ENCODE peak calls at places on chromosomes 4 and X, in four cellular contexts. I is RPMI8226, H is WTC11, O is NCI-H1105 treated with DMSO at 0.1 percent for 48 hours. K is an unnamed sample.

GRCh38 chr4:104879367-104879766 is 267.3 kb upstream of the TET2 start:
- DNase-seq in I (no peak), H (no peak), O (no peak), K (peak)

GRCh38 chrX:32520789-32521188 is 690.6 kb downstream of the DMD start:
- DNase-seq in I (no peak), H (no peak), O (no peak), K (no peak)

GRCh38 chrX:107674480-107675364 is 46.4 kb downstream of the PRPS1 start:
- DNase-seq in I (peak), H (no peak), O (no peak), K (no peak)

GRCh38 chrX:646796-647195 is 16.2 kb downstream of the SHOX start:
- DNase-seq in I (peak), H (no peak), O (no peak), K (no peak)

GRCh38 chr4:186226521-186227189 is 652 bp upstream of the KLKB1 start:
- DNase-seq in I (no peak), H (no peak), O (no peak), K (no peak)

GRCh38 chr4:102586644-102587021 is 85.5 kb downstream of the NFKB1 start:
- DNase-seq in I (no peak), H (no peak), O (no peak), K (no peak)

GRCh38 chrX:41022579-41022978 is 62.7 kb upstream of the USP9X start:
- DNase-seq in I (no peak), H (no peak), O (no peak), K (peak)

GRCh38 chr4:70583952-70584834 is 7.9 kb upstream of the AMBN start:
- DNase-seq in I (peak), H (no peak), O (peak), K (peak)

GRCh38 chr4:173761236-173761635 is 231.2 kb upstream of the HAND2 start:
- DNase-seq in I (no peak), H (no peak), O (no peak), K (no peak)

GRCh38 chrX:104288961-104289360 is 34.2 kb upstream of the ESX1 start:
- DNase-seq in I (no peak), H (no peak), O (no peak), K (no peak)

GRCh38 chr4:40747436-40747835 is 2.3 kb upstream of the NSUN7 start:
- DNase-seq in I (no peak), H (no peak), O (no peak), K (no peak)

GRCh38 chrX:40459576-40460158 is 121.1 kb upstream of the ATP6AP2 start:
- DNase-seq in I (no peak), H (peak), O (no peak), K (peak)

GRCh38 chr4:145623831-145624230 is 4.6 kb downstream of the MMAA start:
- DNase-seq in I (no peak), H (no peak), O (no peak), K (no peak)

GRCh38 chr4:96736352-96736889 is 896.5 kb downstream of the PDHA2 start:
- DNase-seq in I (no peak), H (no peak), O (no peak), K (no peak)

GRCh38 chr4:78379991-78380739 is 171.4 kb upstream of the ANXA3 start:
- DNase-seq in I (no peak), H (no peak), O (no peak), K (no peak)

GRCh38 chr4:74474345-74475099 is 29.6 kb downstream of the AREG start:
- DNase-seq in I (no peak), H (no peak), O (no peak), K (no peak)

GRCh38 chr4:140332734-140333133 is 40.7 kb upstream of the SCOC start:
- DNase-seq in I (no peak), H (no peak), O (no peak), K (no peak)

GRCh38 chrX:136780738-136781137 is at the start of gene ARHGEF6:
- DNase-seq in I (no peak), H (no peak), O (no peak), K (no peak)

GRCh38 chr4:65538571-65538970 is 131.7 kb downstream of the EPHA5 start:
- DNase-seq in I (no peak), H (no peak), O (no peak), K (no peak)

GRCh38 chrX:154855256-154855655 is 20.8 kb upstream of the SMIM9 start:
- DNase-seq in I (no peak), H (no peak), O (no peak), K (peak)

GRCh38 chr4:38366451-38366850 is 297.5 kb upstream of the KLF3 start:
- DNase-seq in I (peak), H (no peak), O (no peak), K (no peak)

GRCh38 chr4:41120297-41121217 is 93.8 kb downstream of the APBB2 start:
- DNase-seq in I (peak), H (no peak), O (peak), K (peak)

GRCh38 chr4:182883351-182883750 is 33.8 kb downstream of the DCTD start:
- DNase-seq in I (no peak), H (no peak), O (no peak), K (no peak)

GRCh38 chrX:29728639-29729038 is 486.7 kb upstream of the MAGEB2 start:
- DNase-seq in I (no peak), H (no peak), O (no peak), K (no peak)

GRCh38 chrX:24607616-24608015 is 39.5 kb downstream of the PCYT1B start:
- DNase-seq in I (no peak), H (no peak), O (no peak), K (no peak)

GRCh38 chrX:15413101-15413500 is 28.9 kb upstream of the VEGFD start:
- DNase-seq in I (no peak), H (no peak), O (no peak), K (no peak)

GRCh38 chrX:10327651-10328050 is 170.9 kb downstream of the CLCN4 start:
- DNase-seq in I (no peak), H (no peak), O (no peak), K (no peak)

GRCh38 chr4:40289366-40290188 is 45.6 kb upstream of the CHRNA9 start:
- DNase-seq in I (peak), H (no peak), O (peak), K (no peak)

GRCh38 chrX:149302705-149303104 is 202.4 kb downstream of the IDS start:
- DNase-seq in I (no peak), H (no peak), O (no peak), K (no peak)

GRCh38 chrX:41482153-41482850 is 35.2 kb downstream of the NYX start:
- DNase-seq in I (no peak), H (no peak), O (no peak), K (no peak)

GRCh38 chrX:152024710-152025109 is 50.2 kb upstream of the GABRE start:
- DNase-seq in I (no peak), H (no peak), O (no peak), K (no peak)

GRCh38 chr4:7034262-7035081 is 8.7 kb upstream of the TADA2B start:
- DNase-seq in I (no peak), H (no peak), O (no peak), K (no peak)

GRCh38 chr4:126850286-126850685 is 782.5 kb upstream of the INTU start:
- DNase-seq in I (no peak), H (no peak), O (no peak), K (peak)

GRCh38 chr4:58849026-58849425 is 1738.8 kb upstream of the IGFBP7 start:
- DNase-seq in I (no peak), H (no peak), O (peak), K (no peak)

GRCh38 chrX:138519296-138519695 is 192.2 kb downstream of the FGF13 start:
- DNase-seq in I (no peak), H (no peak), O (peak), K (no peak)

GRCh38 chr4:42306221-42307109 is 90.8 kb upstream of the SHISA3 start:
- DNase-seq in I (no peak), H (no peak), O (no peak), K (no peak)

K was measured in SK-MEL-5.